ENCODE peak calls at places on chromosomes 7 and 10, in six cellular contexts. R is AG04449; C is K562; H is CD8-positive, alpha-beta T cell; E is heart left ventricle; D is B cell. L is an unnamed sample.

GRCh38 chr10:87734987-87735827 is 75.5 kb downstream of the PAPSS2 start:
- DNase-seq in E (no peak), C (peak), H (no peak), R (no peak), D (no peak), L (no peak)

GRCh38 chr10:13684252-13684791 is 97.6 kb downstream of the PRPF18 start:
- DNase-seq in C (no peak), H (no peak), E (peak), R (no peak), D (no peak), L (no peak)

GRCh38 chr7:12949060-12950045 is 261.9 kb downstream of the ARL4A start:
- DNase-seq in C (no peak), H (no peak), D (no peak), R (no peak), E (no peak), L (peak)

GRCh38 chr7:151727579-151728285 is 149.2 kb downstream of the PRKAG2 start:
- DNase-seq in C (peak), H (no peak), R (peak), D (peak), E (peak), L (peak)

GRCh38 chr7:21429786-21430574 is 2.1 kb downstream of the SP4 start:
- DNase-seq in D (peak), E (no peak), R (no peak), H (no peak), C (no peak), L (no peak)

GRCh38 chr7:116195451-116195850 is 14.9 kb upstream of the TES start:
- DNase-seq in E (no peak), D (no peak), R (no peak), C (no peak), H (no peak), L (no peak)

GRCh38 chr7:31853380-31853779 is 166.4 kb downstream of the PPP1R17 start:
- DNase-seq in R (peak), H (no peak), D (no peak), E (no peak), C (no peak), L (no peak)

GRCh38 chr10:34908472-34908871 is 93.4 kb upstream of the PARD3 start:
- DNase-seq in H (no peak), D (no peak), C (no peak), R (peak), E (no peak), L (no peak)

GRCh38 chr10:71349401-71349800 is 30.3 kb downstream of the SLC29A3 start:
- DNase-seq in R (no peak), D (no peak), C (no peak), H (no peak), E (no peak), L (peak)

GRCh38 chr7:116177009-116177408 is 33.3 kb upstream of the TES start:
- DNase-seq in D (no peak), E (no peak), R (peak), C (no peak), H (no peak), L (no peak)

GRCh38 chr10:114172241-114172640 is 1.8 kb downstream of the CCDC186 start:
- DNase-seq in D (no peak), E (no peak), C (no peak), R (no peak), H (no peak), L (no peak)

GRCh38 chr10:99965700-99966099 is 44.0 kb downstream of the DNMBP start:
- DNase-seq in R (no peak), D (no peak), C (no peak), H (no peak), E (no peak), L (no peak)

GRCh38 chr10:118166951-118167350 is 120.2 kb upstream of the RAB11FIP2 start:
- DNase-seq in E (no peak), R (peak), D (no peak), C (no peak), H (no peak), L (no peak)

GRCh38 chr7:128410092-128410665 is 397 bp upstream of the IMPDH1 start:
- DNase-seq in C (peak), E (peak), H (no peak), D (peak), R (no peak), L (no peak)

GRCh38 chr7:25359471-25360059 is 131.3 kb upstream of the NPVF start:
- DNase-seq in C (no peak), E (no peak), D (no peak), R (no peak), H (no peak), L (peak)

GRCh38 chr7:117230276-117231046 is 92.4 kb downstream of the WNT2 start:
- DNase-seq in C (peak), H (no peak), E (no peak), D (no peak), R (peak), L (no peak)

GRCh38 chr10:78307576-78307975 is 273.9 kb downstream of the RPS24 start:
- DNase-seq in E (no peak), H (peak), C (no peak), R (no peak), D (no peak), L (no peak)

GRCh38 chr7:26198133-26198780 is 2.3 kb downstream of the HNRNPA2B1 start:
- DNase-seq in C (peak), E (no peak), D (no peak), R (no peak), H (no peak), L (no peak)

GRCh38 chr10:113264333-113265131 is 288.3 kb upstream of the HABP2 start:
- DNase-seq in E (no peak), H (no peak), C (no peak), D (no peak), R (no peak), L (no peak)

GRCh38 chr7:66152538-66153191 is 38.0 kb downstream of the CRCP start:
- DNase-seq in D (no peak), R (no peak), C (no peak), H (no peak), E (no peak), L (no peak)

GRCh38 chr7:114835303-114835702 is 86.6 kb upstream of the MDFIC start:
- DNase-seq in D (no peak), C (no peak), R (no peak), H (no peak), E (no peak), L (no peak)

DNA sequence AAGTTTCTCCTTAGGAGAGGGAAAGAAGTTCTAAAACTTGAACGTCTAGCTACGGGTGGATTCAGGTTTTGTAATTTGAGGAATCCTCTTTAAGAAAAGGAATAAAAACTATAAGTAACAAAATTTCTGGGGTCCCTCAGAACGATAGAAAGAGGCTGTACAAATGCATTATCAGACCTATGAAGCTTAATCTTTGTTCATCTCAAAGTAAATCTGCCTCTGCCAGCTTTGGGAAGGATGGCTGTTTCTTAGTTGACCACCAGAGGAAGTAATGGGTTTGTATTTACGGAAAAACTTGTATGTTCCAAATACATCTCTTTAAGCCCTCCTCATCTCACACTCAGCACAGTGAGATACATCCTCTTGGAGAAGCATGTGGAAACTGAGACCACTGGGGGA is 864 bp downstream of the PSTK start:
- DNase-seq in H (no peak), D (no peak), R (peak), E (no peak), C (peak), L (no peak)
- TF ChIP-seq CTCF in H (no peak), D (no peak), R (peak), E (no peak), C (peak), L (peak)

DNA sequence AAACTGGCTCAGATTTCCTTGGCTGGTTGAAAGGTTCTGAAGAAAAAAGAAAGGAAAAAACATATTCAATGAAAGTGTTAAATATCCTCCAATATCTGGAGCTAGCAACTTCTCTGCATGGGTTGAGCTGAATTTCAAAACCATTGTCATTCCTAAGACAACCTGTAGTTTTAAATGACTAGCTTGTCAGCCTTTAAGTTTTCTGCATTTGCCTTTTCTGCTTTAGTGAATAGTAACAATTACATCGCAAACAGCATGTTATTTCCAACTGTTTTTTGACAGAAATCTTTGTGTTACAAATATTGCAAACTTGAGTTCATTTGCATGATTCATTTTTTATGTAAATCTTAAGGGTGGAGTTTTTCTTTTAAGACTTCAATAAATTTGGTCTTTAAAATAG is 852.3 kb upstream of the CELF2 start:
- DNase-seq in R (no peak), C (no peak), E (no peak), D (no peak), H (no peak), L (no peak)
- TF ChIP-seq CTCF in R (no peak), C (no peak), E (no peak), D (no peak), H (no peak), L (no peak)

GRCh38 chr7:63112764-63113712 is 885.6 kb upstream of the ZNF722 start:
- DNase-seq in C (no peak), R (no peak), D (no peak), H (no peak), E (no peak), L (no peak)
- TF ChIP-seq CTCF in C (no peak), R (no peak), D (no peak), H (no peak), E (no peak), L (no peak)

GRCh38 chr10:82953909-82954308 is 1078.9 kb downstream of the NRG3 start:
- DNase-seq in C (no peak), D (no peak), H (no peak), E (no peak), R (no peak), L (no peak)
- TF ChIP-seq CTCF in C (no peak), D (no peak), H (no peak), E (no peak), R (no peak), L (no peak)

DNA sequence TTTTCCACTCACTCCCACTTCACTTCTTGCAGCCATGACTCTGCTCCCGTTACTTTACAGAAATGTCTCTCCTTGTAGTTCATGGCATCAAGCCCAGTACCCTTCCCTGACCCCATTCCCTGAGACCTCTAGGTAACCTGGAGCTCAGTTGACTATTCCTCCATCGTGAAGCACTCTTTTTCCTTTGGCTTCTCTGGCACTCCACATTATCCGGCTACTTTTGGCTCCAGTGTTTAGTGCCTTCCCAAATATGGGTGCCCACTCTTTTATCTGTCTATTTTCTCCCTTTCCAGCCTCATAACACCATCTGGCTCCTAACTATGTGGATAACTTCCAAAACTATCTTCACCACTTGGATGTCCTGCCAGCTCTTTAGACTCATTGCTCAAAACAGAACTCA is 744.7 kb upstream of the GALNT17 start:
- DNase-seq in E (no peak), H (no peak), R (no peak), C (no peak), D (no peak), L (no peak)
- TF ChIP-seq CTCF in E (no peak), H (no peak), R (no peak), C (no peak), D (no peak), L (no peak)

DNA sequence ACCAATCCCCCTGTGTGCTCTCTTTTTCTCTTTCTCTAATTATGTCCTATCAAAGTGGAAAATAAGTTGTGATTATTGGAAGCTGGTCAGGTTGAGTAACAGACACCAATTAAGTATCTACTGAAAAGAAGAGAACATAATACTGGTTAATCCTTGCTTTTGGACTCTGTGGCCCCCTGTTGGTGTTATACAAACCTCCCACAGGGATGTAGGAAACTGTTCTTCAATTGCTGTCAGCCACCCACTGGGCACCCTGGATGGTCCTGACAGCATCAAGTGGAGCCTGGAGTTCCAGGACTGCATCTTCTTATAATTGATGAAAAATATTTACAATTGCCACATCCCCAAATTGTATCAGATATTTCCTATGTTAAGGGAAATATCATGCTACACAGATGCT is 939.7 kb downstream of the KCNMA1 start:
- DNase-seq in E (no peak), R (no peak), D (no peak), C (no peak), H (no peak), L (no peak)
- TF ChIP-seq CTCF in E (no peak), R (no peak), D (no peak), C (no peak), H (no peak), L (no peak)

GRCh38 chr10:120804020-120804419 is 47.1 kb upstream of the WDR11 start:
- DNase-seq in C (no peak), D (no peak), R (no peak), E (no peak), H (no peak), L (no peak)

GRCh38 chr10:120806081-120806480 is 45.1 kb upstream of the WDR11 start:
- DNase-seq in C (no peak), H (no peak), E (no peak), D (no peak), R (no peak), L (no peak)

GRCh38 chr10:120810298-120810697 is 40.9 kb upstream of the WDR11 start:
- DNase-seq in C (no peak), R (no peak), E (no peak), H (no peak), D (no peak), L (no peak)

GRCh38 chr10:120800528-120801323 is 50.4 kb upstream of the WDR11 start:
- DNase-seq in R (no peak), D (no peak), H (no peak), C (no peak), E (no peak), L (no peak)

DNA sequence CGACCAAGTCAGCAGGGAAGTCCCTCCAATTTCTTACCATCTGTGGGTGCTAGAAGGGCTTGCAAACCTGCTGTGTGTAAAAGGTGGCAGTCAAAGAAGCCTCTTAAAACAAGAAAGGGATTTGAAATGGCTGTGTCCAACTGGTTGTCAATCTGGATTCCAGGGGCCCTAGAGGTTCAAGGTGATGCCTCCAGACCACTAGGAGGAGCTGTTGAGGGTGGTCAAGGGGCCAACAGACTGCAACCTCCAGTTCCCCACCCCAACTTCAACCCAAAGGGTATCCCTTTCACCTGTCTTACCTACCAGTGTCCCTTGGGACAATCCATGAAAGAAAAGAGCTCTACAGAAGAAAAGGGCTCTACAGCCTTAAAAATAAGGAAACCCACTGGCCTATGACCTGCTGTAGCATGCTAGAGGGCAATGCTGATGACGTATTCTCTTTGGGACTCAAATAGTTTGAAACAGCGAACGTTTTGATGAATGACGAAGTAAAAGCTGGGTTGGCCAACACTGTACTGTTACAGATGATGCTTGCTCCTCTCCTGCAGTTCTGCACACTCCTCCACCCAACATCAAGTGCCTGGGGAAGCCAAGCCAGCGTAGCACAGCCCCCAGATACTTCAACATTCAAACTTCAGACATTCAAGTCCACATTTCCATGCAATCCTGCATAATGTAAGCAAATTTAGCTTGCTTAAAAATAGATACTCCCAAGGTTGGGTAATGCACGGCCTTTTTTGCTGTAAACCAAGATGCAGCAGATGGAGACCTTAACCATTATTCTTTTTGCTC is 46.0 kb upstream of the WDR11 start:
- DNase-seq in R (no peak), E (no peak), C (no peak), D (no peak), H (no peak), L (no peak)
- TF ChIP-seq CTCF in R (no peak), E (no peak), C (peak), D (no peak), H (no peak), L (peak)

DNA sequence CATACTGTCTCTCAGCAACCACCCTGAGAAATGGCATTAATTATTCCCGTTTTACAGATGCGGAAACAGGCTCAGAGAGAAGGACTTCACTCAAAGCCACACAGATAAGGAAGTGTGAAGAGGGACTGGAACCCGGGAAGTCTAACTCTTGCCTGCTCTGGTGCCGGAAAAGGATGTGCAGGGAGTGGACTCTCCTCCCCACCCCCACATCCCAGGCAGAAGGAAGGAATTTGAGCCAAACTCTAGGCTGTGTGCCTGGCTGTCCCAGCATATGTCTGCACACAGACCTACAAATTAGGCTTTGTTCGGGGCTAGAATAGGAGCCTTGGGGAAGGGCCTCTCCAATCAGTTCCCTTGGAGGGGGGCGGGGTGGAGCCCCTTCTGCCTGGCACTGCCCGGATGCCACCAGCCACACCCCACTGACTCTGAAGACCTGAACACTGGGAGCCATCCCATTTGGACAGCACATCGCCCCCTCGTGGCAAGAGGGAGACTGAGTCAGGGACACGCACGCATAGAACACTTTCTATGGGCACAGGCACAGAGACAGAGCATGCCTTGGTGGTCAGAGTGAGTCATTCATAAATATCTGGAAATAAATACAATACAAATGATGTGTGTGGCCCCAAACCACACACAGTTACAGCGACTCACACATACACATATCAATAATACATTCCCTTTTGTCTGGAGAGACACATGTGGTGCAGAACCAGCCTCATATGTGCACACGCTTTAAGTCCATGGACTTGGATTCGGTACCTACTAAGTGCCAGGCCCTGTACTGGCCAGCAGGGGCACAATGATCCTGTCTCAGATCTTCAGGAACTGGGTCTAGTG is 13.1 kb downstream of the LZTS2 start:
- DNase-seq in E (peak), H (peak), C (peak), R (no peak), D (peak), L (no peak)
- TF ChIP-seq CTCF in E (peak), H (peak), C (peak), R (peak), D (peak), L (no peak)

GRCh38 chr10:30587522-30588031 is 42.0 kb downstream of the LYZL2 start:
- DNase-seq in E (peak), H (no peak), D (peak), R (no peak), C (peak), L (no peak)
- TF ChIP-seq CTCF in E (no peak), H (no peak), D (no peak), R (no peak), C (peak), L (no peak)